ENCODE peak calls at places on chromosomes 13 and 19, in ten cellular contexts. Q is anterior cingulate cortex; A is esophagus muscularis mucosa; G is EH; M is neural progenitor cell; Y is stimulated activated CD8-positive, alpha-beta memory T cell treated with anti-CD3 and anti-CD28 coated beads, Interleukin-7, amount 100 ng/mL, for 24 hours; U is GM23248; I is aorta; S is cardiac muscle cell; D is stimulated activated CD4-positive, alpha-beta T cell treated with anti-CD3 and anti-CD28 coated beads, Interleukin-15, amount 100 ng/mL, for 1 hour. E is an unnamed sample.

GRCh38 chr13:42548731-42549554 is 25.0 kb upstream of the TNFSF11 start:
- DNase-seq in I (no peak), Q (peak; percentile 2), G (no peak), S (no peak), Y (no peak), M (no peak), D (no peak), U (no peak), A (peak; percentile 75), E (no peak)

GRCh38 chr19:31257025-31257424 is 92.2 kb downstream of the TSHZ3 start:
- DNase-seq in D (no peak), G (no peak), S (no peak), U (no peak), Y (no peak), A (peak; percentile 21), M (no peak), Q (no peak), I (no peak), E (no peak)

GRCh38 chr13:33953781-33954180 is 135.8 kb downstream of the RFC3 start:
- DNase-seq in S (no peak), Y (no peak), U (peak; percentile 21), M (no peak), Q (no peak), I (no peak), G (peak; percentile 22), D (no peak), A (no peak), E (no peak)

GRCh38 chr19:51292971-51293370 is 18.5 kb upstream of the IGLON5 start:
- DNase-seq in U (no peak), Q (no peak), Y (no peak), I (no peak), G (no peak), A (no peak), D (no peak), S (no peak), M (peak; percentile 61), E (no peak)

GRCh38 chr19:19420570-19421301 is 15.3 kb downstream of the GATAD2A start:
- DNase-seq in U (no peak), Y (no peak), S (no peak), A (no peak), D (no peak), Q (no peak), I (no peak), M (no peak), G (peak; percentile 29), E (no peak)

GRCh38 chr13:64371045-64371444 is 2859.1 kb downstream of the PCDH9 start:
- DNase-seq in Q (no peak), U (no peak), S (no peak), I (no peak), M (no peak), A (no peak), G (peak; percentile 44), Y (no peak), D (no peak), E (no peak)

GRCh38 chr19:12723643-12724426 is at the start of gene TNPO2:
- DNase-seq in D (peak; percentile 38), Y (peak; percentile 58), M (peak; percentile 92), Q (peak; percentile 54), A (no peak), I (peak; percentile 84), S (peak; percentile 83), U (peak; percentile 73), G (peak; percentile 66), E (peak; percentile 63)

GRCh38 chr13:28245465-28245864 is 107.1 kb downstream of the PAN3 start:
- DNase-seq in G (no peak), I (no peak), M (no peak), S (no peak), Y (no peak), U (no peak), A (no peak), D (no peak), Q (no peak), E (no peak)

GRCh38 chr13:29570058-29570654 is 25.3 kb downstream of the SLC7A1 start:
- DNase-seq in S (no peak), D (no peak), Y (no peak), M (no peak), Q (no peak), G (no peak), U (no peak), A (no peak), I (no peak), E (no peak)

GRCh38 chr19:737591-738093 is 13.3 kb upstream of the MISP start:
- DNase-seq in A (no peak), D (peak; percentile 34), Y (peak; percentile 40), Q (no peak), S (peak; percentile 45), M (peak; percentile 63), I (peak; percentile 85), G (peak; percentile 43), U (peak; percentile 60), E (peak; percentile 74)

GRCh38 chr13:33281951-33282595 is 3.5 kb downstream of the STARD13 start:
- DNase-seq in A (no peak), I (no peak), Q (no peak), D (no peak), M (no peak), Y (no peak), U (peak; percentile 89), S (no peak), G (peak; percentile 87), E (no peak)

GRCh38 chr13:106617561-106617960 is 49.6 kb upstream of the ARGLU1 start:
- DNase-seq in Q (no peak), G (peak; percentile 24), S (no peak), M (peak; percentile 61), I (no peak), U (peak; percentile 81), Y (no peak), A (no peak), D (no peak), E (no peak)

GRCh38 chr13:23159587-23160240 is 21.1 kb upstream of the SGCG start:
- DNase-seq in Y (no peak), U (peak; percentile 29), Q (no peak), S (no peak), I (peak; percentile 78), M (peak; percentile 57), A (no peak), G (no peak), D (no peak), E (no peak)

E was measured in frontal cortex.